ENCODE peak calls at places on chromosome 16, in nine cellular contexts. Y is ACHN; G is Daoy; M is bronchial epithelial cell; L is stimulated activated CD8-positive, alpha-beta memory T cell treated with anti-CD3 and anti-CD28 coated beads, Interleukin-4, amount 100 ng/mL, for 1 hour; I is NCI-H1105; N is OCI-LY7; V is A549; H is HEK293T. Z is an unnamed sample.

GRCh38 chr16:19822534-19822933 is 62.1 kb downstream of the GPRC5B start:
- DNase-seq in M (no peak), I (no peak), V (no peak), Y (no peak), L (no peak), H (no peak), G (no peak), N (no peak), Z (no peak)

GRCh38 chr16:84284168-84284722 is 10.4 kb upstream of the WFDC1 start:
- DNase-seq in G (no peak), Y (no peak), N (no peak), M (peak), V (no peak), H (no peak), I (no peak), L (no peak), Z (no peak)

GRCh38 chr16:1414532-1415265 is at the start of gene UNKL:
- DNase-seq in G (peak), N (peak), M (no peak), I (peak), Y (peak), L (peak), H (peak), V (no peak), Z (peak)

GRCh38 chr16:57795431-57795878 is 6.8 kb downstream of the KIFC3 start:
- DNase-seq in N (peak), V (peak), M (peak), Y (peak), I (no peak), H (peak), L (no peak), G (peak), Z (peak)

GRCh38 chr16:30761427-30761927 is 385 bp downstream of the CFAP119 start:
- DNase-seq in G (peak), M (peak), V (no peak), H (peak), Y (peak), L (no peak), I (peak), N (peak), Z (peak)

GRCh38 chr16:79429276-79430128 is 171.0 kb downstream of the MAF start:
- DNase-seq in N (no peak), Y (no peak), M (no peak), L (no peak), H (no peak), I (no peak), V (no peak), G (no peak), Z (no peak)

GRCh38 chr16:77683845-77684526 is 38.3 kb upstream of the NUDT7 start:
- DNase-seq in H (no peak), Y (no peak), N (no peak), G (no peak), M (no peak), I (peak), L (no peak), V (no peak), Z (no peak)

GRCh38 chr16:21301168-21301894 is 23.2 kb upstream of the CRYM start:
- DNase-seq in N (peak), I (peak), M (peak), V (peak), H (peak), L (no peak), Y (peak), G (peak), Z (peak)

Z was measured in astrocyte of the spinal cord.